ENCODE peak calls at places on chromosomes 1 and 21, in eight cellular contexts. Q is AG10803; O is B cell; F is mammary epithelial cell; W is GM23338; J is stimulated activated CD4-positive, alpha-beta T cell treated with anti-CD3 and anti-CD28 coated beads, Interleukin-12 subunit alpha, Interleukin-12 subunit beta, amount 100 ng/mL, for 4 hours; X is pancreas; P is A549. M is an unnamed sample.

GRCh38 chr1:70358921-70359564 is 4.5 kb upstream of the ANKRD13C start:
- DNase-seq in Q (peak), O (no peak), F (peak), W (no peak), J (no peak), X (no peak), P (no peak), M (no peak)

GRCh38 chr1:76864383-76864782 is 2.9 kb upstream of the ST6GALNAC5 start:
- DNase-seq in Q (peak), O (no peak), F (no peak), W (peak), J (no peak), X (no peak), P (no peak), M (no peak)

GRCh38 chr1:173917635-173918493 is 737 bp upstream of the SERPINC1 start:
- DNase-seq in Q (no peak), O (no peak), F (no peak), W (no peak), J (no peak), X (no peak), P (no peak), M (no peak)

GRCh38 chr21:15774590-15774989 is 44.8 kb downstream of the USP25 start:
- DNase-seq in Q (peak), O (no peak), F (peak), W (no peak), J (no peak), X (no peak), P (no peak), M (no peak)

GRCh38 chr21:30234643-30235042 is 18.7 kb upstream of the CLDN8 start:
- DNase-seq in Q (peak), O (no peak), F (peak), W (no peak), J (no peak), X (no peak), P (no peak), M (no peak)

GRCh38 chr1:21217812-21218596 is 41.3 kb upstream of the EIF4G3 start:
- DNase-seq in Q (no peak), O (no peak), F (no peak), W (peak), J (peak), X (no peak), P (peak), M (peak)

GRCh38 chr1:59013276-59013927 is 229.6 kb upstream of the JUN start:
- DNase-seq in Q (peak), O (peak), F (peak), W (peak), J (no peak), X (peak), P (no peak), M (no peak)

GRCh38 chr1:20578721-20579380 is 10.0 kb upstream of the CDA start:
- DNase-seq in Q (no peak), O (no peak), F (peak), W (no peak), J (no peak), X (no peak), P (no peak), M (no peak)

M was measured in stimulated activated effector memory CD8-positive, alpha-beta T cell treated with anti-CD3 and anti-CD28 coated beads, Interleukin-12 subunit alpha, Interleukin-12 subunit beta, amount 100 ng/mL, for 72 hours.